ENCODE peak calls at places on chromosomes 1 and 21, in ten cellular contexts. V is kidney, J is SJSA1, H is breast epithelium, U is GM12878, I is suprapubic skin, Z is transverse colon, P is psoas muscle, C is aorta, E is tibial artery. W is an unnamed sample.

GRCh38 chr21:27246741-27247140 is 279.9 kb upstream of the ADAMTS5 start:
- DNase-seq in V (no peak), J (no peak), H (no peak), U (no peak), I (no peak), Z (no peak), P (no peak), C (no peak), E (no peak), W (no peak)

GRCh38 chr1:68120136-68120791 is 69.8 kb upstream of the DIRAS3 start:
- DNase-seq in V (no peak), J (peak), H (peak), U (peak), I (no peak), Z (peak), P (no peak), C (no peak), E (no peak), W (peak)

GRCh38 chr1:70675737-70676156 is 264.7 kb downstream of the CTH start:
- DNase-seq in V (no peak), J (no peak), H (no peak), U (no peak), I (no peak), Z (no peak), P (no peak), C (no peak), E (no peak), W (no peak)

GRCh38 chr1:25204797-25205441 is 27.4 kb downstream of the SYF2 start:
- DNase-seq in V (no peak), J (no peak), H (no peak), U (no peak), I (no peak), Z (no peak), P (no peak), C (no peak), E (no peak), W (peak)

GRCh38 chr1:26524181-26524580 is 5.4 kb upstream of the RPS6KA1 start:
- DNase-seq in V (no peak), J (no peak), H (peak), U (no peak), I (no peak), Z (no peak), P (no peak), C (no peak), E (no peak), W (no peak)

GRCh38 chr1:199273837-199274379 is 635.1 kb downstream of the PTPRC start:
- DNase-seq in V (peak), J (no peak), H (no peak), U (peak), I (no peak), Z (no peak), P (no peak), C (no peak), E (no peak), W (peak)

GRCh38 chr1:53291574-53291973 is 36.3 kb downstream of the LRP8 start:
- DNase-seq in V (no peak), J (no peak), H (no peak), U (no peak), I (no peak), Z (no peak), P (no peak), C (no peak), E (no peak), W (no peak)

GRCh38 chr1:193939585-193939984 is 753.2 kb upstream of the B3GALT2 start:
- DNase-seq in V (no peak), J (no peak), H (no peak), U (no peak), I (no peak), Z (no peak), P (no peak), C (no peak), E (no peak), W (no peak)

GRCh38 chr1:232033285-232033684 is 406.7 kb downstream of the DISC1 start:
- DNase-seq in V (no peak), J (no peak), H (no peak), U (no peak), I (no peak), Z (no peak), P (no peak), C (no peak), E (no peak), W (no peak)

GRCh38 chr1:50490640-50491039 is 67.4 kb upstream of the DMRTA2 start:
- DNase-seq in V (no peak), J (no peak), H (no peak), U (no peak), I (no peak), Z (no peak), P (no peak), C (no peak), E (no peak), W (peak)

GRCh38 chr1:54927475-54928240 is 40.7 kb upstream of the DHCR24 start:
- DNase-seq in V (no peak), J (no peak), H (peak), U (no peak), I (no peak), Z (no peak), P (peak), C (no peak), E (no peak), W (peak)

GRCh38 chr21:44874497-44875331 is 1.2 kb upstream of the PTTG1IP start:
- DNase-seq in V (peak), J (peak), H (peak), U (no peak), I (peak), Z (peak), P (peak), C (peak), E (peak), W (peak)

GRCh38 chr1:243850013-243850367 is at the start of gene AKT3:
- DNase-seq in V (peak), J (peak), H (no peak), U (no peak), I (no peak), Z (no peak), P (no peak), C (no peak), E (no peak), W (no peak)

GRCh38 chr1:8342325-8342724 is 24.4 kb downstream of the SLC45A1 start:
- DNase-seq in V (peak), J (no peak), H (no peak), U (no peak), I (no peak), Z (no peak), P (peak), C (no peak), E (peak), W (no peak)

GRCh38 chr1:43554444-43554992 is 23.8 kb downstream of the PTPRF start:
- DNase-seq in V (no peak), J (no peak), H (no peak), U (no peak), I (no peak), Z (no peak), P (no peak), C (no peak), E (no peak), W (no peak)

GRCh38 chr1:217048104-217048707 is 325.0 kb upstream of the ESRRG start:
- DNase-seq in V (no peak), J (no peak), H (no peak), U (no peak), I (no peak), Z (no peak), P (no peak), C (no peak), E (no peak), W (no peak)

GRCh38 chr21:35179990-35180557 is 131.0 kb upstream of the RUNX1 start:
- DNase-seq in V (no peak), J (no peak), H (no peak), U (no peak), I (no peak), Z (no peak), P (no peak), C (no peak), E (no peak), W (no peak)

GRCh38 chr1:231781887-231782286 is 155.3 kb downstream of the DISC1 start:
- DNase-seq in V (no peak), J (no peak), H (no peak), U (no peak), I (no peak), Z (no peak), P (no peak), C (no peak), E (no peak), W (peak)

GRCh38 chr1:51234721-51235425 is 1.2 kb upstream of the RNF11 start:
- DNase-seq in V (peak), J (peak), H (peak), U (peak), I (peak), Z (peak), P (peak), C (peak), E (peak), W (peak)

GRCh38 chr1:84689514-84690396 is 506 bp downstream of the SSX2IP start:
- DNase-seq in V (peak), J (peak), H (peak), U (no peak), I (peak), Z (peak), P (peak), C (peak), E (peak), W (peak)

GRCh38 chr1:151994956-151995355 is 1.3 kb upstream of the S100A10 start:
- DNase-seq in V (no peak), J (peak), H (no peak), U (no peak), I (no peak), Z (no peak), P (no peak), C (peak), E (peak), W (peak)

GRCh38 chr1:34864759-34865158 is 5.2 kb upstream of the SMIM12 start:
- DNase-seq in V (no peak), J (no peak), H (no peak), U (no peak), I (no peak), Z (no peak), P (no peak), C (no peak), E (no peak), W (no peak)

GRCh38 chr21:33334824-33335223 is 10.1 kb downstream of the IFNAR1 start:
- DNase-seq in V (no peak), J (no peak), H (no peak), U (no peak), I (no peak), Z (no peak), P (no peak), C (no peak), E (no peak), W (no peak)

GRCh38 chr21:37829447-37829846 is 86.8 kb downstream of the KCNJ6 start:
- DNase-seq in V (no peak), J (peak), H (no peak), U (no peak), I (no peak), Z (peak), P (no peak), C (no peak), E (no peak), W (no peak)

GRCh38 chr1:9542425-9542824 is 3.2 kb downstream of the SLC25A33 start:
- DNase-seq in V (no peak), J (no peak), H (no peak), U (no peak), I (no peak), Z (peak), P (no peak), C (no peak), E (no peak), W (peak)

GRCh38 chr1:189424746-189425331 is 1052.8 kb downstream of the BRINP3 start:
- DNase-seq in V (no peak), J (no peak), H (no peak), U (no peak), I (no peak), Z (no peak), P (no peak), C (no peak), E (no peak), W (no peak)

GRCh38 chr1:84505167-84506001 is 802 bp upstream of the SPATA1 start:
- DNase-seq in V (no peak), J (no peak), H (peak), U (no peak), I (no peak), Z (peak), P (peak), C (peak), E (peak), W (peak)

GRCh38 chr1:6294080-6294867 is 33.4 kb upstream of the GPR153 start:
- DNase-seq in V (no peak), J (no peak), H (no peak), U (no peak), I (no peak), Z (no peak), P (no peak), C (no peak), E (no peak), W (no peak)

GRCh38 chr1:230632273-230632873 is 9.9 kb upstream of the COG2 start:
- DNase-seq in V (no peak), J (no peak), H (no peak), U (no peak), I (no peak), Z (peak), P (no peak), C (no peak), E (no peak), W (peak)

GRCh38 chr1:90925928-90926869 is 95.6 kb downstream of the ZNF644 start:
- DNase-seq in V (no peak), J (no peak), H (no peak), U (no peak), I (no peak), Z (no peak), P (no peak), C (no peak), E (no peak), W (no peak)

GRCh38 chr1:5943373-5944068 is 48.7 kb downstream of the NPHP4 start:
- DNase-seq in V (no peak), J (peak), H (no peak), U (no peak), I (no peak), Z (no peak), P (no peak), C (no peak), E (no peak), W (no peak)

GRCh38 chr1:169809370-169810095 is 14.8 kb upstream of the METTL18 start:
- DNase-seq in V (no peak), J (no peak), H (no peak), U (no peak), I (no peak), Z (no peak), P (no peak), C (no peak), E (no peak), W (peak)

GRCh38 chr1:29695809-29696208 is 459.5 kb downstream of the PTPRU start:
- DNase-seq in V (no peak), J (no peak), H (no peak), U (no peak), I (no peak), Z (no peak), P (no peak), C (no peak), E (no peak), W (no peak)

GRCh38 chr1:10696977-10697376 is 99.5 kb downstream of the CASZ1 start:
- DNase-seq in V (no peak), J (no peak), H (no peak), U (no peak), I (no peak), Z (no peak), P (no peak), C (no peak), E (no peak), W (no peak)

GRCh38 chr1:61444277-61444676 is 280.7 kb downstream of the TM2D1 start:
- DNase-seq in V (no peak), J (no peak), H (no peak), U (no peak), I (no peak), Z (peak), P (no peak), C (no peak), E (no peak), W (no peak)

GRCh38 chr1:164559342-164560070 is 522 bp downstream of the PBX1 start:
- DNase-seq in V (peak), J (peak), H (peak), U (no peak), I (peak), Z (peak), P (peak), C (peak), E (peak), W (peak)

GRCh38 chr21:26148071-26148470 is 22.5 kb downstream of the APP start:
- DNase-seq in V (peak), J (peak), H (no peak), U (no peak), I (no peak), Z (no peak), P (no peak), C (no peak), E (no peak), W (peak)
- H3K27ac ChIP-seq in V (peak), J (peak), H (peak), U (no peak), I (no peak), Z (no peak), P (peak), C (peak), E (peak), W (peak)

GRCh38 chr1:27616441-27616840 is 12.5 kb upstream of the AHDC1 start:
- DNase-seq in V (no peak), J (no peak), H (no peak), U (no peak), I (no peak), Z (no peak), P (no peak), C (no peak), E (no peak), W (no peak)

GRCh38 chr1:27614048-27614624 is 10.2 kb upstream of the AHDC1 start:
- DNase-seq in V (no peak), J (no peak), H (no peak), U (no peak), I (no peak), Z (no peak), P (no peak), C (no peak), E (no peak), W (no peak)

GRCh38 chr1:27617420-27617819 is 13.5 kb upstream of the AHDC1 start:
- DNase-seq in V (no peak), J (no peak), H (no peak), U (no peak), I (no peak), Z (no peak), P (no peak), C (no peak), E (no peak), W (no peak)

GRCh38 chr1:27614625-27615344 is 10.8 kb upstream of the AHDC1 start:
- DNase-seq in V (no peak), J (no peak), H (no peak), U (no peak), I (peak), Z (no peak), P (no peak), C (no peak), E (no peak), W (no peak)

GRCh38 chr1:27615346-27616004 is 11.5 kb upstream of the AHDC1 start:
- DNase-seq in V (no peak), J (no peak), H (no peak), U (no peak), I (peak), Z (no peak), P (no peak), C (no peak), E (no peak), W (no peak)
- H3K4me3 ChIP-seq in V (no peak), J (no peak), H (no peak), U (no peak), I (no peak), Z (no peak), P (no peak), C (no peak), E (no peak), W (no peak)

GRCh38 chr1:44812822-44813543 is 4.7 kb downstream of the BTBD19 start:
- DNase-seq in V (peak), J (no peak), H (no peak), U (no peak), I (no peak), Z (peak), P (peak), C (peak), E (peak), W (no peak)

GRCh38 chr1:44810101-44810761 is 1.9 kb downstream of the BTBD19 start:
- DNase-seq in V (peak), J (no peak), H (peak), U (peak), I (no peak), Z (peak), P (peak), C (peak), E (peak), W (peak)

GRCh38 chr1:44811234-44811633 is 2.9 kb downstream of the BTBD19 start:
- DNase-seq in V (peak), J (no peak), H (no peak), U (no peak), I (no peak), Z (no peak), P (no peak), C (peak), E (no peak), W (peak)

GRCh38 chr1:44808938-44809917 is 905 bp downstream of the BTBD19 start:
- DNase-seq in V (peak), J (no peak), H (no peak), U (peak), I (peak), Z (peak), P (peak), C (peak), E (peak), W (peak)

GRCh38 chr1:44811714-44812151 is 3.4 kb downstream of the BTBD19 start:
- DNase-seq in V (peak), J (peak), H (no peak), U (no peak), I (no peak), Z (no peak), P (peak), C (peak), E (peak), W (peak)
- H3K27ac ChIP-seq in V (no peak), J (no peak), H (peak), U (no peak), I (peak), Z (peak), P (no peak), C (no peak), E (peak), W (peak)

DNA sequence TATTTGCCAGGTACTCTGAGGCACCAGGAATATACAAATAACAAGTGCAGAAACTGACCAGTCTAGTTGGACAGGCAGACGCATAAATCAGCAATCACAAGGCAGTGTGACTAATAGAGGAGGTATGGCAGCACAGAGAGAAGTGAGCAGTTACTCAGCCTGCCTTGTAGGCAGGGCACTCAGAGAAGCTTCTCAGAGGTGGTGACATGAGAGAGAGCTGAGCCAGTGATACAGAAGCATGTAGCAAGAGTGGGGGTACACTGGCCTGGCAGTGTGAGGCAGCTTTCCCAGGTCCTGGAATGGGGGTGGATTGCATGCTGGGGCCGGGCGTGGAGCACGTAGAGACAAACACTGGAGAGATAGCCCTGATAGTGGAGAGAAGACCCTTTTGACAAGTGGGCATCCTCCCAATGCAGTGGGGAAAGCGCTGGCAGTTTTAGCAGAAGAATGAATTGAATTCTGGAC is 7.8 kb downstream of the PHLDA3 start:
- DNase-seq in V (no peak), J (peak), H (peak), U (no peak), I (peak), Z (peak), P (peak), C (peak), E (peak), W (peak)
- H3K4me3 ChIP-seq in V (no peak), J (no peak), H (no peak), U (no peak), I (no peak), Z (no peak), P (no peak), C (no peak), E (peak), W (no peak)

GRCh38 chr1:223022641-223023473 is 120.2 kb downstream of the TLR5 start:
- DNase-seq in V (no peak), J (no peak), H (no peak), U (no peak), I (no peak), Z (no peak), P (no peak), C (no peak), E (no peak), W (no peak)
- H3K27ac ChIP-seq in V (no peak), J (no peak), H (no peak), U (no peak), I (no peak), Z (no peak), P (no peak), C (no peak), E (no peak), W (no peak)

GRCh38 chr1:161921491-161921890 is 102.2 kb downstream of the OLFML2B start:
- DNase-seq in V (no peak), J (no peak), H (no peak), U (no peak), I (no peak), Z (no peak), P (no peak), C (no peak), E (no peak), W (no peak)

GRCh38 chr1:161915978-161916377 is 107.7 kb downstream of the OLFML2B start:
- DNase-seq in V (no peak), J (no peak), H (no peak), U (no peak), I (no peak), Z (no peak), P (no peak), C (no peak), E (no peak), W (no peak)

GRCh38 chr1:161915051-161915503 is 108.6 kb downstream of the OLFML2B start:
- DNase-seq in V (no peak), J (no peak), H (no peak), U (peak), I (no peak), Z (no peak), P (no peak), C (no peak), E (no peak), W (no peak)

GRCh38 chr1:161921990-161922389 is 101.7 kb downstream of the OLFML2B start:
- DNase-seq in V (no peak), J (no peak), H (no peak), U (no peak), I (no peak), Z (no peak), P (no peak), C (no peak), E (no peak), W (peak)

DNA sequence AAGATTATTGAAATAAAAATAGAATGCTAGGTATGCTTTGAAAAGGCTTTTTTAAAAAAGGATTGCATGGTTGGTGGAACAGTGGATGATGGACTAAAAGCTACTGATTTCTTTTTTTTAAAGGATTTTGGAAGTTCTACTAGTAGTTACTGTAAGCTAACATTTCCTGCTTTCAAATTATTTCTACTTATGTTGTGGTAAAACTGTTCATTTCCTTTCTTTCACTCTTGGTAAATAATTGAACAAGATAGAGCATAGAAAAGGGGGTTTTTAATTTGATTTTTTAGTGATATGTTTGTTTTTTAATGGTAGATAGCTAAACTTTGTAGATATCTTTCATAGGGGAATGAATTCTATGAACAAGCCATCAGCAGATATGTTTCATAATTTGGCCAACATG is 104.4 kb downstream of the OLFML2B start:
- DNase-seq in V (no peak), J (no peak), H (no peak), U (no peak), I (no peak), Z (no peak), P (no peak), C (no peak), E (no peak), W (no peak)
- H3K4me3 ChIP-seq in V (no peak), J (no peak), H (no peak), U (no peak), I (no peak), Z (no peak), P (no peak), C (no peak), E (no peak), W (no peak)

W was measured in endothelial cell of umbilical vein.